ENCODE peak calls at places on chromosomes 3 and 15, in eight cellular contexts. One of them, this sample, is unnamed.

GRCh38 chr3:188432826-188433525 is 279.0 kb downstream of the LPP start:
- DNase-seq in SW 1271: no peak
- DNase-seq in A172: no peak
- DNase-seq in endothelial cell: no peak
- DNase-seq in sigmoid colon: no peak
- DNase-seq in NCI-H82: no peak
- DNase-seq in activated naive CD4-positive, alpha-beta T cell treated with Interleukin-2 at 50 U/mL for 16 hours: no peak
- DNase-seq in cardiac fibroblast: peak
- DNase-seq in this sample: peak

GRCh38 chr3:20046556-20046955 is 6.3 kb downstream of the KAT2B start:
- DNase-seq in SW 1271: no peak
- DNase-seq in A172: no peak
- DNase-seq in endothelial cell: no peak
- DNase-seq in sigmoid colon: no peak
- DNase-seq in NCI-H82: no peak
- DNase-seq in activated naive CD4-positive, alpha-beta T cell treated with Interleukin-2 at 50 U/mL for 16 hours: no peak
- DNase-seq in cardiac fibroblast: no peak
- DNase-seq in this sample: no peak

GRCh38 chr3:124780356-124780755 is 50.1 kb downstream of the UMPS start:
- DNase-seq in SW 1271: no peak
- DNase-seq in A172: peak
- DNase-seq in endothelial cell: no peak
- DNase-seq in sigmoid colon: peak
- DNase-seq in NCI-H82: no peak
- DNase-seq in activated naive CD4-positive, alpha-beta T cell treated with Interleukin-2 at 50 U/mL for 16 hours: no peak
- DNase-seq in cardiac fibroblast: peak
- DNase-seq in this sample: no peak

GRCh38 chr3:38816026-38816425 is at the start of gene SCN10A:
- DNase-seq in SW 1271: no peak
- DNase-seq in A172: no peak
- DNase-seq in endothelial cell: no peak
- DNase-seq in sigmoid colon: no peak
- DNase-seq in NCI-H82: no peak
- DNase-seq in activated naive CD4-positive, alpha-beta T cell treated with Interleukin-2 at 50 U/mL for 16 hours: no peak
- DNase-seq in cardiac fibroblast: no peak
- DNase-seq in this sample: no peak

GRCh38 chr3:19025441-19025840 is 122.9 kb upstream of the KCNH8 start:
- DNase-seq in SW 1271: no peak
- DNase-seq in A172: no peak
- DNase-seq in endothelial cell: no peak
- DNase-seq in sigmoid colon: no peak
- DNase-seq in NCI-H82: no peak
- DNase-seq in activated naive CD4-positive, alpha-beta T cell treated with Interleukin-2 at 50 U/mL for 16 hours: no peak
- DNase-seq in cardiac fibroblast: no peak
- DNase-seq in this sample: no peak

GRCh38 chr15:49817100-49817499 is 196.3 kb downstream of the DTWD1 start:
- DNase-seq in SW 1271: no peak
- DNase-seq in A172: no peak
- DNase-seq in endothelial cell: no peak
- DNase-seq in sigmoid colon: no peak
- DNase-seq in NCI-H82: no peak
- DNase-seq in activated naive CD4-positive, alpha-beta T cell treated with Interleukin-2 at 50 U/mL for 16 hours: no peak
- DNase-seq in cardiac fibroblast: no peak
- DNase-seq in this sample: no peak

GRCh38 chr15:73483053-73483452 is 40.1 kb downstream of the REC114 start:
- DNase-seq in SW 1271: no peak
- DNase-seq in A172: no peak
- DNase-seq in endothelial cell: no peak
- DNase-seq in sigmoid colon: no peak
- DNase-seq in NCI-H82: no peak
- DNase-seq in activated naive CD4-positive, alpha-beta T cell treated with Interleukin-2 at 50 U/mL for 16 hours: no peak
- DNase-seq in cardiac fibroblast: peak
- DNase-seq in this sample: no peak

GRCh38 chr3:133745981-133746721 is at the start of gene TF:
- DNase-seq in SW 1271: no peak
- DNase-seq in A172: no peak
- DNase-seq in endothelial cell: peak
- DNase-seq in sigmoid colon: no peak
- DNase-seq in NCI-H82: no peak
- DNase-seq in activated naive CD4-positive, alpha-beta T cell treated with Interleukin-2 at 50 U/mL for 16 hours: no peak
- DNase-seq in cardiac fibroblast: peak
- DNase-seq in this sample: no peak

GRCh38 chr3:32009101-32009500 is 27.6 kb downstream of the ZNF860 start:
- DNase-seq in SW 1271: no peak
- DNase-seq in A172: no peak
- DNase-seq in endothelial cell: no peak
- DNase-seq in sigmoid colon: no peak
- DNase-seq in NCI-H82: no peak
- DNase-seq in activated naive CD4-positive, alpha-beta T cell treated with Interleukin-2 at 50 U/mL for 16 hours: no peak
- DNase-seq in cardiac fibroblast: no peak
- DNase-seq in this sample: no peak

GRCh38 chr15:89704411-89704810 is 13.8 kb downstream of the WDR93 start:
- DNase-seq in SW 1271: no peak
- DNase-seq in A172: no peak
- DNase-seq in endothelial cell: no peak
- DNase-seq in sigmoid colon: no peak
- DNase-seq in NCI-H82: no peak
- DNase-seq in activated naive CD4-positive, alpha-beta T cell treated with Interleukin-2 at 50 U/mL for 16 hours: no peak
- DNase-seq in cardiac fibroblast: peak
- DNase-seq in this sample: no peak

GRCh38 chr3:170180107-170180951 is 1.2 kb downstream of the PHC3 start:
- DNase-seq in SW 1271: peak
- DNase-seq in A172: peak
- DNase-seq in endothelial cell: no peak
- DNase-seq in sigmoid colon: no peak
- DNase-seq in NCI-H82: peak
- DNase-seq in activated naive CD4-positive, alpha-beta T cell treated with Interleukin-2 at 50 U/mL for 16 hours: peak
- DNase-seq in cardiac fibroblast: peak
- DNase-seq in this sample: peak

GRCh38 chr15:58506064-58506490 is 74.3 kb downstream of the LIPC start:
- DNase-seq in SW 1271: no peak
- DNase-seq in A172: no peak
- DNase-seq in endothelial cell: no peak
- DNase-seq in sigmoid colon: no peak
- DNase-seq in NCI-H82: no peak
- DNase-seq in activated naive CD4-positive, alpha-beta T cell treated with Interleukin-2 at 50 U/mL for 16 hours: no peak
- DNase-seq in cardiac fibroblast: no peak
- DNase-seq in this sample: no peak

GRCh38 chr3:52053307-52054304 is 2.8 kb downstream of the DUSP7 start:
- DNase-seq in SW 1271: no peak
- DNase-seq in A172: peak
- DNase-seq in endothelial cell: peak
- DNase-seq in sigmoid colon: no peak
- DNase-seq in NCI-H82: no peak
- DNase-seq in activated naive CD4-positive, alpha-beta T cell treated with Interleukin-2 at 50 U/mL for 16 hours: peak
- DNase-seq in cardiac fibroblast: peak
- DNase-seq in this sample: peak

GRCh38 chr3:36227982-36228381 is 152.3 kb upstream of the STAC start:
- DNase-seq in SW 1271: no peak
- DNase-seq in A172: no peak
- DNase-seq in endothelial cell: no peak
- DNase-seq in sigmoid colon: no peak
- DNase-seq in NCI-H82: peak
- DNase-seq in activated naive CD4-positive, alpha-beta T cell treated with Interleukin-2 at 50 U/mL for 16 hours: no peak
- DNase-seq in cardiac fibroblast: no peak
- DNase-seq in this sample: no peak

GRCh38 chr3:15974647-15975046 is 176.9 kb upstream of the ANKRD28 start:
- DNase-seq in SW 1271: no peak
- DNase-seq in A172: no peak
- DNase-seq in endothelial cell: peak
- DNase-seq in sigmoid colon: no peak
- DNase-seq in NCI-H82: no peak
- DNase-seq in activated naive CD4-positive, alpha-beta T cell treated with Interleukin-2 at 50 U/mL for 16 hours: no peak
- DNase-seq in cardiac fibroblast: no peak
- DNase-seq in this sample: peak

GRCh38 chr15:99921086-99921485 is 187.8 kb upstream of the LYSMD4 start:
- DNase-seq in SW 1271: no peak
- DNase-seq in A172: no peak
- DNase-seq in endothelial cell: no peak
- DNase-seq in sigmoid colon: no peak
- DNase-seq in NCI-H82: no peak
- DNase-seq in activated naive CD4-positive, alpha-beta T cell treated with Interleukin-2 at 50 U/mL for 16 hours: no peak
- DNase-seq in cardiac fibroblast: peak
- DNase-seq in this sample: no peak

GRCh38 chr3:125062904-125063618 is 7.3 kb upstream of the HEG1 start:
- DNase-seq in SW 1271: peak
- DNase-seq in A172: peak
- DNase-seq in endothelial cell: no peak
- DNase-seq in sigmoid colon: no peak
- DNase-seq in NCI-H82: no peak
- DNase-seq in activated naive CD4-positive, alpha-beta T cell treated with Interleukin-2 at 50 U/mL for 16 hours: no peak
- DNase-seq in cardiac fibroblast: peak
- DNase-seq in this sample: no peak

GRCh38 chr15:55282284-55282833 is 7.3 kb downstream of the RAB27A start:
- DNase-seq in SW 1271: peak
- DNase-seq in A172: peak
- DNase-seq in endothelial cell: no peak
- DNase-seq in sigmoid colon: no peak
- DNase-seq in NCI-H82: no peak
- DNase-seq in activated naive CD4-positive, alpha-beta T cell treated with Interleukin-2 at 50 U/mL for 16 hours: no peak
- DNase-seq in cardiac fibroblast: peak
- DNase-seq in this sample: peak

GRCh38 chr3:47804571-47804970 is 1.6 kb downstream of the DHX30 start:
- DNase-seq in SW 1271: no peak
- DNase-seq in A172: no peak
- DNase-seq in endothelial cell: no peak
- DNase-seq in sigmoid colon: no peak
- DNase-seq in NCI-H82: no peak
- DNase-seq in activated naive CD4-positive, alpha-beta T cell treated with Interleukin-2 at 50 U/mL for 16 hours: no peak
- DNase-seq in cardiac fibroblast: no peak
- DNase-seq in this sample: no peak

GRCh38 chr3:70943886-70944285 is 631.4 kb upstream of the MDFIC2 start:
- DNase-seq in SW 1271: no peak
- DNase-seq in A172: no peak
- DNase-seq in endothelial cell: no peak
- DNase-seq in sigmoid colon: no peak
- DNase-seq in NCI-H82: no peak
- DNase-seq in activated naive CD4-positive, alpha-beta T cell treated with Interleukin-2 at 50 U/mL for 16 hours: no peak
- DNase-seq in cardiac fibroblast: no peak
- DNase-seq in this sample: no peak

GRCh38 chr15:71044006-71044405 is 71.3 kb upstream of the THSD4 start:
- DNase-seq in SW 1271: no peak
- DNase-seq in A172: no peak
- DNase-seq in endothelial cell: no peak
- DNase-seq in sigmoid colon: no peak
- DNase-seq in NCI-H82: no peak
- DNase-seq in activated naive CD4-positive, alpha-beta T cell treated with Interleukin-2 at 50 U/mL for 16 hours: no peak
- DNase-seq in cardiac fibroblast: peak
- DNase-seq in this sample: no peak

GRCh38 chr3:17432237-17432636 is 310.2 kb downstream of the TBC1D5 start:
- DNase-seq in SW 1271: no peak
- DNase-seq in A172: no peak
- DNase-seq in endothelial cell: no peak
- DNase-seq in sigmoid colon: no peak
- DNase-seq in NCI-H82: no peak
- DNase-seq in activated naive CD4-positive, alpha-beta T cell treated with Interleukin-2 at 50 U/mL for 16 hours: no peak
- DNase-seq in cardiac fibroblast: peak
- DNase-seq in this sample: no peak

GRCh38 chr3:188077160-188077812 is 76.7 kb upstream of the LPP start:
- DNase-seq in SW 1271: no peak
- DNase-seq in A172: no peak
- DNase-seq in endothelial cell: no peak
- DNase-seq in sigmoid colon: peak
- DNase-seq in NCI-H82: no peak
- DNase-seq in activated naive CD4-positive, alpha-beta T cell treated with Interleukin-2 at 50 U/mL for 16 hours: no peak
- DNase-seq in cardiac fibroblast: no peak
- DNase-seq in this sample: no peak

GRCh38 chr3:176650478-176650877 is 546.8 kb downstream of the TBL1XR1 start:
- DNase-seq in SW 1271: no peak
- DNase-seq in A172: no peak
- DNase-seq in endothelial cell: no peak
- DNase-seq in sigmoid colon: no peak
- DNase-seq in NCI-H82: peak
- DNase-seq in activated naive CD4-positive, alpha-beta T cell treated with Interleukin-2 at 50 U/mL for 16 hours: no peak
- DNase-seq in cardiac fibroblast: no peak
- DNase-seq in this sample: peak

GRCh38 chr3:173395412-173396181 is 1.9 kb upstream of the NLGN1 start:
- DNase-seq in SW 1271: peak
- DNase-seq in A172: peak
- DNase-seq in endothelial cell: peak
- DNase-seq in sigmoid colon: peak
- DNase-seq in NCI-H82: peak
- DNase-seq in activated naive CD4-positive, alpha-beta T cell treated with Interleukin-2 at 50 U/mL for 16 hours: peak
- DNase-seq in cardiac fibroblast: peak
- DNase-seq in this sample: peak

GRCh38 chr3:62667714-62668113 is 207.5 kb downstream of the CADPS start:
- DNase-seq in SW 1271: no peak
- DNase-seq in A172: no peak
- DNase-seq in endothelial cell: peak
- DNase-seq in sigmoid colon: no peak
- DNase-seq in NCI-H82: peak
- DNase-seq in activated naive CD4-positive, alpha-beta T cell treated with Interleukin-2 at 50 U/mL for 16 hours: no peak
- DNase-seq in cardiac fibroblast: no peak
- DNase-seq in this sample: no peak

GRCh38 chr3:156816091-156816793 is 9.9 kb upstream of the LEKR1 start:
- DNase-seq in SW 1271: peak
- DNase-seq in A172: no peak
- DNase-seq in endothelial cell: peak
- DNase-seq in sigmoid colon: peak
- DNase-seq in NCI-H82: no peak
- DNase-seq in activated naive CD4-positive, alpha-beta T cell treated with Interleukin-2 at 50 U/mL for 16 hours: peak
- DNase-seq in cardiac fibroblast: peak
- DNase-seq in this sample: no peak

GRCh38 chr15:86231864-86232801 is 152.5 kb downstream of the AGBL1 start:
- DNase-seq in SW 1271: peak
- DNase-seq in A172: no peak
- DNase-seq in endothelial cell: peak
- DNase-seq in sigmoid colon: no peak
- DNase-seq in NCI-H82: peak
- DNase-seq in activated naive CD4-positive, alpha-beta T cell treated with Interleukin-2 at 50 U/mL for 16 hours: peak
- DNase-seq in cardiac fibroblast: peak
- DNase-seq in this sample: no peak

GRCh38 chr3:126889276-126890201 is 93.4 kb upstream of the PLXNA1 start:
- DNase-seq in SW 1271: no peak
- DNase-seq in A172: no peak
- DNase-seq in endothelial cell: no peak
- DNase-seq in sigmoid colon: peak
- DNase-seq in NCI-H82: no peak
- DNase-seq in activated naive CD4-positive, alpha-beta T cell treated with Interleukin-2 at 50 U/mL for 16 hours: no peak
- DNase-seq in cardiac fibroblast: no peak
- DNase-seq in this sample: no peak

GRCh38 chr3:52636673-52637072 is 49.0 kb downstream of the PBRM1 start:
- DNase-seq in SW 1271: no peak
- DNase-seq in A172: peak
- DNase-seq in endothelial cell: no peak
- DNase-seq in sigmoid colon: no peak
- DNase-seq in NCI-H82: peak
- DNase-seq in activated naive CD4-positive, alpha-beta T cell treated with Interleukin-2 at 50 U/mL for 16 hours: no peak
- DNase-seq in cardiac fibroblast: no peak
- DNase-seq in this sample: no peak

GRCh38 chr3:127796751-127797150 is 25.6 kb downstream of the MGLL start:
- DNase-seq in SW 1271: no peak
- DNase-seq in A172: no peak
- DNase-seq in endothelial cell: no peak
- DNase-seq in sigmoid colon: no peak
- DNase-seq in NCI-H82: no peak
- DNase-seq in activated naive CD4-positive, alpha-beta T cell treated with Interleukin-2 at 50 U/mL for 16 hours: no peak
- DNase-seq in cardiac fibroblast: no peak
- DNase-seq in this sample: no peak